ENCODE peak calls at places on chromosomes 4 and X, in ten cellular contexts. H is A549; A is GM23248; U is fibroblast of pulmonary artery; T is HS-5; L is stimulated activated CD4-positive, alpha-beta T cell treated with anti-CD3 and anti-CD28 coated beads, Interleukin-2, amount 100 ng/mL, for 48 hours; Q is progenitor cell of endocrine pancreas; G is naive thymus-derived CD4-positive, alpha-beta T cell; V is activated T-helper 1 cell treated with anti-CD3 and anti-CD28 coated beads, Interleukin-2, amount 50 U/mL, for 16 hours; Y is cardiac fibroblast. Z is an unnamed sample.
A peak's percentile ranks its signal among the peaks of the same experiment; 100 is the strongest.

GRCh38 chrX:112642349-112642748 is 37.4 kb downstream of the LHFPL1 start:
- DNase-seq in H (peak; percentile 12), A (peak; percentile 63), U (peak; percentile 74), T (peak; percentile 16), L (peak; percentile 11), Q (peak; percentile 26), G (peak; percentile 30), V (peak; percentile 2), Y (peak; percentile 62), Z (no peak)

GRCh38 chrX:34299451-34299967 is 167.4 kb upstream of the FAM47A start:
- DNase-seq in H (no peak), A (no peak), U (peak; percentile 7), T (no peak), L (no peak), Q (no peak), G (no peak), V (no peak), Y (no peak), Z (no peak)

GRCh38 chr4:119132306-119132705 is 3.3 kb upstream of the MYOZ2 start:
- DNase-seq in H (no peak), A (peak; percentile 83), U (no peak), T (no peak), L (no peak), Q (no peak), G (no peak), V (no peak), Y (peak; percentile 71), Z (no peak)

GRCh38 chrX:130702867-130703707 is 199.9 kb downstream of the ENOX2 start:
- DNase-seq in H (no peak), A (peak; percentile 31), U (no peak), T (no peak), L (no peak), Q (no peak), G (no peak), V (no peak), Y (peak; percentile 17), Z (no peak)

GRCh38 chr4:48191758-48192157 is 57.7 kb upstream of the TXK start:
- DNase-seq in H (no peak), A (no peak), U (no peak), T (no peak), L (no peak), Q (no peak), G (no peak), V (no peak), Y (no peak), Z (no peak)

GRCh38 chr4:161650812-161651211 is 513.0 kb downstream of the FSTL5 start:
- DNase-seq in H (no peak), A (no peak), U (no peak), T (no peak), L (no peak), Q (no peak), G (no peak), V (no peak), Y (no peak), Z (peak; percentile 5)

GRCh38 chr4:54233128-54233696 is 4.1 kb downstream of the PDGFRA start:
- DNase-seq in H (peak; percentile 69), A (peak; percentile 95), U (peak; percentile 80), T (no peak), L (peak; percentile 84), Q (peak; percentile 84), G (peak; percentile 57), V (peak; percentile 47), Y (peak; percentile 89), Z (peak; percentile 68)

GRCh38 chr4:61532324-61532723 is 332.2 kb downstream of the ADGRL3 start:
- DNase-seq in H (no peak), A (no peak), U (peak; percentile 36), T (no peak), L (no peak), Q (no peak), G (no peak), V (no peak), Y (peak; percentile 60), Z (no peak)

GRCh38 chrX:80929251-80929650 is 119.6 kb upstream of the BRWD3 start:
- DNase-seq in H (no peak), A (no peak), U (no peak), T (no peak), L (no peak), Q (no peak), G (no peak), V (no peak), Y (no peak), Z (no peak)

GRCh38 chrX:94204524-94204923 is 530.5 kb downstream of the FAM133A start:
- DNase-seq in H (no peak), A (no peak), U (no peak), T (no peak), L (no peak), Q (no peak), G (no peak), V (no peak), Y (no peak), Z (no peak)

GRCh38 chr4:1871471-1872021 is 353 bp downstream of the NSD2 start:
- DNase-seq in H (no peak), A (peak; percentile 59), U (no peak), T (no peak), L (no peak), Q (peak; percentile 39), G (no peak), V (no peak), Y (no peak), Z (no peak)

GRCh38 chr4:3573131-3573530 is 40.9 kb upstream of the LRPAP1 start:
- DNase-seq in H (no peak), A (no peak), U (no peak), T (no peak), L (no peak), Q (no peak), G (no peak), V (no peak), Y (no peak), Z (no peak)

GRCh38 chr4:173025131-173025530 is 143.5 kb upstream of the GALNT7 start:
- DNase-seq in H (peak; percentile 35), A (peak; percentile 77), U (peak; percentile 84), T (peak; percentile 44), L (no peak), Q (peak; percentile 48), G (peak; percentile 42), V (no peak), Y (peak; percentile 89), Z (peak; percentile 42)

GRCh38 chr4:140069068-140069467 is 84.9 kb downstream of the MAML3 start:
- DNase-seq in H (no peak), A (peak; percentile 84), U (peak; percentile 79), T (no peak), L (no peak), Q (no peak), G (no peak), V (no peak), Y (peak; percentile 78), Z (no peak)

GRCh38 chrX:110210417-110211139 is 107.3 kb downstream of the AMMECR1 start:
- DNase-seq in H (peak; percentile 23), A (peak; percentile 82), U (peak; percentile 73), T (peak; percentile 72), L (no peak), Q (no peak), G (no peak), V (no peak), Y (peak; percentile 87), Z (no peak)

GRCh38 chrX:150155396-150156048 is 207.6 kb upstream of the MAMLD1 start:
- DNase-seq in H (peak; percentile 28), A (peak; percentile 77), U (peak; percentile 63), T (peak; percentile 31), L (no peak), Q (no peak), G (no peak), V (no peak), Y (peak; percentile 67), Z (no peak)

GRCh38 chrX:3598046-3598605 is 115.3 kb downstream of the PRKX start:
- DNase-seq in H (no peak), A (no peak), U (no peak), T (no peak), L (no peak), Q (no peak), G (no peak), V (no peak), Y (no peak), Z (no peak)

GRCh38 chr4:78962597-78963115 is 23.4 kb upstream of the PAQR3 start:
- DNase-seq in H (no peak), A (no peak), U (peak; percentile 7), T (no peak), L (no peak), Q (no peak), G (no peak), V (no peak), Y (peak; percentile 55), Z (no peak)

GRCh38 chr4:121514443-121514842 is 133.6 kb upstream of the QRFPR start:
- DNase-seq in H (no peak), A (no peak), U (no peak), T (no peak), L (no peak), Q (no peak), G (no peak), V (no peak), Y (no peak), Z (no peak)

GRCh38 chr4:168569066-168569908 is 72.4 kb downstream of the PALLD start:
- DNase-seq in H (no peak), A (peak; percentile 68), U (no peak), T (no peak), L (no peak), Q (no peak), G (no peak), V (no peak), Y (peak; percentile 41), Z (no peak)

GRCh38 chr4:121462660-121463261 is 81.9 kb upstream of the QRFPR start:
- DNase-seq in H (peak; percentile 8), A (peak; percentile 88), U (peak; percentile 84), T (peak; percentile 36), L (peak; percentile 27), Q (no peak), G (peak; percentile 47), V (no peak), Y (peak; percentile 83), Z (no peak)

GRCh38 chr4:243407-243806 is 61.9 kb downstream of the ZNF732 start:
- DNase-seq in H (no peak), A (no peak), U (no peak), T (no peak), L (no peak), Q (no peak), G (no peak), V (no peak), Y (no peak), Z (no peak)

GRCh38 chr4:107794001-107794400 is 30.7 kb upstream of the SGMS2 start:
- DNase-seq in H (no peak), A (no peak), U (no peak), T (no peak), L (no peak), Q (no peak), G (no peak), V (no peak), Y (no peak), Z (no peak)

GRCh38 chrX:7024850-7025249 is 122.7 kb upstream of the STS start:
- DNase-seq in H (no peak), A (no peak), U (no peak), T (no peak), L (no peak), Q (no peak), G (no peak), V (no peak), Y (no peak), Z (no peak)

GRCh38 chrX:153816821-153817220 is 13.5 kb downstream of the PDZD4 start:
- DNase-seq in H (no peak), A (no peak), U (no peak), T (no peak), L (peak; percentile 22), Q (no peak), G (peak; percentile 40), V (no peak), Y (no peak), Z (no peak)

GRCh38 chr4:2936773-2937145 is 26.4 kb downstream of the NOP14 start:
- DNase-seq in H (no peak), A (peak; percentile 93), U (peak; percentile 46), T (no peak), L (peak; percentile 59), Q (no peak), G (no peak), V (no peak), Y (peak; percentile 84), Z (no peak)

GRCh38 chrX:135974279-135974856 is 580 bp upstream of the MMGT1 start:
- DNase-seq in H (peak; percentile 41), A (no peak), U (peak; percentile 73), T (no peak), L (peak; percentile 50), Q (peak; percentile 32), G (peak; percentile 60), V (no peak), Y (peak; percentile 55), Z (peak; percentile 53)

GRCh38 chr4:41540687-41541086 is 2.7 kb downstream of the LIMCH1 start:
- DNase-seq in H (no peak), A (no peak), U (no peak), T (no peak), L (no peak), Q (no peak), G (no peak), V (no peak), Y (no peak), Z (no peak)

Z was measured in naive B cell.